ENCODE peak calls at places on chromosomes 4 and X, in eight cellular contexts. R is tibial nerve, N is aorta, J is mammary epithelial cell, Q is cardiac muscle cell, X is mesendoderm, E is right cardiac atrium, Y is iPS DF 6.9. V is an unnamed sample.

GRCh38 chr4:1907848-1908525 is 36.8 kb downstream of the NSD2 start:
- DNase-seq in R (no peak), N (no peak), J (peak), Q (no peak), X (no peak), E (no peak), Y (no peak), V (no peak)

GRCh38 chr4:8580321-8581093 is at the start of gene GPR78:
- DNase-seq in R (no peak), N (peak), J (peak), Q (peak), X (peak), E (peak), Y (peak), V (peak)

GRCh38 chrX:68307767-68308166 is 125.5 kb downstream of the OPHN1 start:
- DNase-seq in R (no peak), N (no peak), J (peak), Q (peak), X (no peak), E (no peak), Y (no peak), V (no peak)

GRCh38 chr4:111773858-111774257 is 371.4 kb upstream of the FAM241A start:
- DNase-seq in R (no peak), N (no peak), J (no peak), Q (peak), X (no peak), E (peak), Y (no peak), V (no peak)

GRCh38 chr4:9880411-9881197 is 99.2 kb downstream of the DRD5 start:
- DNase-seq in R (no peak), N (no peak), J (no peak), Q (peak), X (no peak), E (peak), Y (no peak), V (no peak)

GRCh38 chr4:90542216-90542615 is 415.0 kb downstream of the CCSER1 start:
- DNase-seq in R (no peak), N (no peak), J (no peak), Q (no peak), X (no peak), E (no peak), Y (no peak), V (no peak)

GRCh38 chr4:141077611-141078225 is 55.6 kb downstream of the RNF150 start:
- DNase-seq in R (no peak), N (no peak), J (no peak), Q (no peak), X (no peak), E (no peak), Y (no peak), V (no peak)

GRCh38 chr4:47010347-47011188 is 17.2 kb upstream of the GABRA4 start:
- DNase-seq in R (no peak), N (no peak), J (no peak), Q (no peak), X (no peak), E (no peak), Y (no peak), V (no peak)

GRCh38 chrX:22922961-22923360 is 76.8 kb upstream of the DDX53 start:
- DNase-seq in R (no peak), N (no peak), J (peak), Q (peak), X (no peak), E (no peak), Y (no peak), V (no peak)

GRCh38 chr4:119152741-119153140 is 17.1 kb downstream of the MYOZ2 start:
- DNase-seq in R (no peak), N (no peak), J (no peak), Q (no peak), X (no peak), E (no peak), Y (no peak), V (no peak)

GRCh38 chr4:119149110-119149509 is 13.5 kb downstream of the MYOZ2 start:
- DNase-seq in R (no peak), N (no peak), J (peak), Q (peak), X (no peak), E (no peak), Y (no peak), V (no peak)

GRCh38 chr4:119151161-119151560 is 15.5 kb downstream of the MYOZ2 start:
- DNase-seq in R (no peak), N (no peak), J (no peak), Q (peak), X (no peak), E (peak), Y (no peak), V (no peak)
- H3K27ac ChIP-seq in R (no peak), N (no peak), J (no peak), Q (peak), X (no peak), E (no peak), Y (no peak), V (peak)

GRCh38 chr4:189787216-189788031 is 153.2 kb upstream of the FRG1 start:
- DNase-seq in R (no peak), N (no peak), J (no peak), Q (no peak), X (peak), E (no peak), Y (no peak), V (no peak)

GRCh38 chr4:189792819-189793618 is 147.7 kb upstream of the FRG1 start:
- DNase-seq in R (peak), N (peak), J (peak), Q (peak), X (peak), E (peak), Y (peak), V (no peak)
- H3K4me3 ChIP-seq in R (no peak), N (no peak), J (no peak), Q (no peak), X (no peak), E (no peak), Y (no peak), V (no peak)

GRCh38 chr4:143358923-143359694 is 22.4 kb downstream of the GAB1 start:
- DNase-seq in R (no peak), N (peak), J (peak), Q (peak), X (no peak), E (peak), Y (no peak), V (no peak)
- H3K27ac ChIP-seq in R (peak), N (peak), J (peak), Q (no peak), X (no peak), E (peak), Y (no peak), V (peak)

DNA sequence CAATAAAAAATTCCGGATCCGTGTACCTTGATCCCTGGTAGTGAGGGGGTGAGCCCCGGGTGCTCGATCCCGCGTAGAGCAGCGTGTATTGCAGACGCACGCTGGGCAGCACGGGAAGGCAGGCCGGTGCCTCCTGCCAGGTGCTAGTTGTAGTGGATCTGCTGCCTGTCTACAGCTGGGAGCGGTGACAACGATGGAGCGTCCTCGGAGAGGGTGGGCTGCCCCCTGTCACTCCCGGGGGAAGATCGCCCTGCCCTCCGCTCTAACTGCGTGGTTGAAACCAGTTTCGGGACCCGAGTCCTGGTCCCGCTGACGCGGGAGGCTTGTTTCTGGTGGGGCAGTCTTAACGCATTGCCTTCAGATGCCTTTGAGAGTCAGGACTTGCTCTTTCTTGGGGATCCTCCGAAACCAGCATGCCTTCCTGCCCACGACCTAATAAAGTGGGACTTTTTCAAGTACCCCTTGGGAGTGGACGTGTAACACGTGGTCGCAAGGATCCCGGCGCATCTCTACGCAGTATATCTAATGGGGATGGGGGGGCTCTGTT is 2.7 kb upstream of the NKX6-1 start:
- DNase-seq in R (no peak), N (no peak), J (no peak), Q (no peak), X (no peak), E (no peak), Y (no peak), V (no peak)
- H3K4me3 ChIP-seq in R (no peak), N (no peak), J (no peak), Q (no peak), X (no peak), E (no peak), Y (no peak), V (no peak)